ENCODE peak calls at places on chromosomes 7 and 10, in four cellular contexts. V is psoas muscle, O is A549, T is cardiac fibroblast. K is an unnamed sample.
A peak's percentile ranks its signal among the peaks of the same experiment; 100 is the strongest.

GRCh38 chr10:89414879-89415821 is 782 bp downstream of the IFIT5 start:
- DNase-seq in O (peak; percentile 59), V (peak; percentile 73), T (peak; percentile 58), K (peak; percentile 48)

GRCh38 chr10:13987472-13987871 is 343.3 kb downstream of the FRMD4A start:
- DNase-seq in V (no peak), O (no peak), T (peak; percentile 79), K (peak; percentile 77)

GRCh38 chr7:132292803-132293202 is 283.5 kb downstream of the PLXNA4 start:
- DNase-seq in T (peak; percentile 34), V (no peak), O (no peak), K (peak; percentile 19)

GRCh38 chr10:23826399-23826798 is 382.5 kb upstream of the KIAA1217 start:
- DNase-seq in O (no peak), V (no peak), T (peak; percentile 20), K (peak; percentile 0)

GRCh38 chr10:79340646-79341244 is 6.5 kb upstream of the PPIF start:
- DNase-seq in T (no peak), V (no peak), O (no peak), K (no peak)

GRCh38 chr10:43156590-43157340 is 18.5 kb downstream of the CSGALNACT2 start:
- DNase-seq in O (no peak), V (no peak), T (no peak), K (peak; percentile 33)

GRCh38 chr7:134890246-134891240 is 95.8 kb upstream of the AGBL3 start:
- DNase-seq in V (no peak), T (peak; percentile 71), O (no peak), K (peak; percentile 60)

GRCh38 chr7:8284606-8285005 is 22.6 kb upstream of the ICA1 start:
- DNase-seq in V (no peak), O (no peak), T (no peak), K (no peak)

GRCh38 chr10:58556516-58556915 is 43.8 kb downstream of the BICC1 start:
- DNase-seq in V (no peak), T (no peak), O (no peak), K (no peak)

GRCh38 chr10:20890009-20890408 is 7.1 kb downstream of the NEBL start:
- DNase-seq in T (peak; percentile 5), O (no peak), V (no peak), K (no peak)

GRCh38 chr7:97973206-97973658 is 16.8 kb downstream of the OCM2 start:
- DNase-seq in T (no peak), O (peak; percentile 9), V (no peak), K (no peak)

GRCh38 chr7:157238087-157238486 is 98.7 kb upstream of the DNAJB6 start:
- DNase-seq in T (no peak), O (no peak), V (no peak), K (no peak)

GRCh38 chr7:29946428-29947186 is 43.0 kb downstream of the SCRN1 start:
- DNase-seq in O (peak; percentile 12), T (peak; percentile 41), V (no peak), K (peak; percentile 39)

GRCh38 chr7:121753965-121754364 is 119.0 kb upstream of the PTPRZ1 start:
- DNase-seq in O (no peak), V (no peak), T (no peak), K (no peak)

GRCh38 chr7:44338600-44338999 is 13.2 kb upstream of the CAMK2B start:
- DNase-seq in T (no peak), O (no peak), V (no peak), K (no peak)

GRCh38 chr7:25966469-25966868 is 185.5 kb upstream of the NFE2L3 start:
- DNase-seq in O (no peak), T (no peak), V (no peak), K (no peak)

GRCh38 chr7:151485006-151485732 is 34.5 kb downstream of the RHEB start:
- DNase-seq in V (no peak), O (no peak), T (peak; percentile 87), K (peak; percentile 71)

GRCh38 chr7:151781161-151781845 is 95.6 kb downstream of the PRKAG2 start:
- DNase-seq in V (peak; percentile 40), T (no peak), O (no peak), K (no peak)

GRCh38 chr10:110860576-110861241 is 11.0 kb upstream of the PDCD4 start:
- DNase-seq in V (peak; percentile 47), T (no peak), O (no peak), K (no peak)

GRCh38 chr10:127148933-127149220 is 47.5 kb downstream of the INSYN2A start:
- DNase-seq in O (peak; percentile 57), V (no peak), T (peak; percentile 90), K (peak; percentile 89)

GRCh38 chr10:26960308-26960707 is 99.5 kb upstream of the ABI1 start:
- DNase-seq in V (peak; percentile 58), O (no peak), T (no peak), K (peak; percentile 51)

GRCh38 chr10:43264324-43264986 is 2.4 kb downstream of the RASGEF1A start:
- DNase-seq in V (no peak), O (no peak), T (no peak), K (no peak)

GRCh38 chr10:66318761-66319160 is 607.1 kb upstream of the LRRTM3 start:
- DNase-seq in V (no peak), O (no peak), T (no peak), K (no peak)

GRCh38 chr10:30390207-30390606 is 41.1 kb upstream of the MTPAP start:
- DNase-seq in V (no peak), O (no peak), T (no peak), K (no peak)

GRCh38 chr7:55351263-55351662 is 13.9 kb upstream of the LANCL2 start:
- DNase-seq in V (no peak), T (no peak), O (no peak), K (no peak)

DNA sequence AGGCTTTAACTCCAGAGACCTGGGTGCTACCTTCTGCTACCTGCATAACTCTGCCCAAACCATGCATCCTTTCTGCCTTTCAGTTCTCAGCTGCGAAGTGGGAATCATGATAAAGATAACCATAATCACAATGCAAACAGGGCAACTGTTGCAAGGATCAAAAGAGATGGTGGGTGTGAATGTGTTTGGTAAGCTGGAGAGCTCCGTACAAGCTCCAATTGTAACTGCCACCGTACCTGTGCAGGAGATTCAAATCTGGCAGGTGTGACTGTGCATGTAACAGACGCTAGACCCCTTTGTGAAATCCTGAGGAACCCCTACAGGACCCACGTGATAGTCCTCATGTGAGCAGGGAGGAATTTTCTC is 15.2 kb upstream of the FRAT2 start:
- DNase-seq in T (no peak), V (no peak), O (no peak), K (no peak)
- TF ChIP-seq CTCF in T (no peak), V (no peak), O (no peak), K (no peak)

DNA sequence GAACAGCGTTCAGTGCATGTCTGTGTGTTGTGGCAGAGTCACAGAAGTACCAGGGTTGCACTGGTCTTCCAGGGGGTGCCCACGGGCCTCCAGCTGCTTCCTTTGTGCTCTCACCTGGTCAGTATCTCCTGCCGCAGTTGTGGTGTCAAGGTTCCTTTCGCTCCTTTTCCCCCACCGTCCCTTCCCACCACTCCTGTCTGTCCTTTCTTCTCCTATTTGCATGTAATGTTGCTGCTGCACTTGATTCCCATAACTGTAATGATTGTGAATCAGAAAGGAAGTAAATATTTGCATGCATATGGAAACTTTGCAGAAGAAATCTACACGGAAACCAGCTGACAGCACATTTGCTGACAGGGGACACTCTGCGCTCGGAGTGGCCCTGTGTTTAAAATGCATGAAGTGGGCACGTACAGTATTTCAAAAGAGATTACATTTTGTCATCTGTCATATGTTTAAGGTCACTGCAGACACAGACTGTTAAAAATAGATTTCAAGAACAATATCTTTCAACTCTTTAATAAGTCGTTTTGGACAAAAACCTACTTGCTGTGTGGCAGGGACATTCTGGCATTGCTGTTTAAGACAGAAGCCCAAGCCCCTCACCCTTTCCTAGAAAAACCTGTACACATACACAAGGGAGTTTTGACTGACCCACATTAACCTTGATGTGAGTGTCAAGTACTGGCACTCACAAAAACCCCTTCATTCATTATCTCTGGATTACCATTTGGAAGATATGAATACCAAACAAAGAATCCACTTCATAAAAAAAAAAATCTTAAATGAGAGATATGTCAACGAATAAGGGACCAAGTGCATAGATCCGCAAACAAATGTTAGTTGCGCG is 336.7 kb upstream of the KLF6 start:
- DNase-seq in T (no peak), O (no peak), V (no peak), K (no peak)
- H3K4me3 ChIP-seq in T (no peak overlapping the region), O (no peak overlapping the region), V (no peak overlapping the region), K (no peak overlapping the region)

GRCh38 chr7:82740246-82740848 is 296.8 kb upstream of the CACNA2D1 start:
- DNase-seq in T (peak; percentile 74), O (peak; percentile 18), V (no peak), K (peak; percentile 61)
- TF ChIP-seq CTCF in T (peak; percentile 83), O (peak; percentile 68), V (peak; percentile 12), K (peak; percentile 85)

GRCh38 chr7:130346339-130346905 is 1.8 kb downstream of the CPA5 start:
- DNase-seq in V (no peak), O (no peak), T (no peak), K (no peak)

GRCh38 chr7:130345106-130345505 is 490 bp downstream of the CPA5 start:
- DNase-seq in V (no peak), T (no peak), O (no peak), K (no peak)

GRCh38 chr7:130346941-130347340 is 2.3 kb downstream of the CPA5 start:
- DNase-seq in O (no peak), T (no peak), V (no peak), K (no peak)

GRCh38 chr7:130344248-130344866 is at the start of gene CPA5:
- DNase-seq in T (no peak), O (no peak), V (no peak), K (no peak)

DNA sequence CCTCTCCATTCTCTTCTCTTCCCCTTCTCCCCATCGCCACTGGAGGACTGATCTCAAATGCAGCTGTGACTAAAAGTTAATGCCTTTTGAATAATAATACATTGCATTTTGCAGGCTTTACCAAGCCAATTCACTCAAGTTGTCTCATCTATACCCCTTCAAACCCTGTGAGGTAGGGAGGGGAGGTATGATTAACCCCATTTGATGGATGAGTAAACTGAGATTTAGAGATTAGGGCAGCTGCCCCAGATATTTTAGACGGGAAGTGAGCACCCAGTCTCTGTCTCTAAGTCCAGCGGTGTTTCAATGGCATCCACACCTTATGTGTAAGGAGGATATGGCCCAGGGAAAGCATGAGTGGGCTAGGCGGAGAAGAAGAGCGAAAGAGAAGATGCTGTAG is 1.1 kb downstream of the CPA5 start:
- DNase-seq in V (no peak), T (no peak), O (no peak), K (no peak)
- H3K4me3 ChIP-seq in V (no peak overlapping the region), T (no peak overlapping the region), O (no peak overlapping the region), K (no peak overlapping the region)

GRCh38 chr10:100009793-100010676 is at the start of gene DNMBP:
- DNase-seq in O (peak; percentile 91), V (peak; percentile 93), T (peak; percentile 71), K (peak; percentile 78)
- TF ChIP-seq CTCF in O (peak; percentile 90), V (peak; percentile 64), T (no peak), K (peak; percentile 16)

GRCh38 chr10:72616716-72617115 is 9.2 kb downstream of the MICU1 start:
- DNase-seq in T (no peak), V (no peak), O (no peak), K (peak; percentile 28)

GRCh38 chr10:72615985-72616384 is 9.9 kb downstream of the MICU1 start:
- DNase-seq in T (peak; percentile 23), O (no peak), V (no peak), K (no peak)

GRCh38 chr10:72611783-72612182 is 14.1 kb downstream of the MICU1 start:
- DNase-seq in V (no peak), O (no peak), T (peak; percentile 22), K (no peak)

GRCh38 chr10:72612203-72612826 is 13.6 kb downstream of the MICU1 start:
- DNase-seq in V (no peak), O (no peak), T (peak; percentile 19), K (no peak)
- H3K4me3 ChIP-seq in V (peak overlapping the region; percentile 36), O (no peak overlapping the region), T (no peak overlapping the region), K (no peak overlapping the region)

K was measured in AG10803.